ENCODE peak calls at places on chromosomes 7 and 10, in six cellular contexts. One of them, this sample, is unnamed.

GRCh38 chr7:34133983-34134782 is 228.8 kb downstream of the BMPER start:
- DNase-seq in OCI-LY7: peak; percentile 10
- DNase-seq in CD4-positive, alpha-beta memory T cell: no peak
- DNase-seq in LNCaP clone FGC: no peak
- DNase-seq in mucosa of descending colon: peak; percentile 45
- DNase-seq in CD8-positive, alpha-beta T cell: no peak
- DNase-seq in this sample: no peak

GRCh38 chr10:84026821-84027257 is 112.5 kb upstream of the GHITM start:
- DNase-seq in OCI-LY7: peak; percentile 30
- DNase-seq in CD4-positive, alpha-beta memory T cell: no peak
- DNase-seq in LNCaP clone FGC: no peak
- DNase-seq in mucosa of descending colon: no peak
- DNase-seq in CD8-positive, alpha-beta T cell: no peak
- DNase-seq in this sample: no peak

GRCh38 chr10:102413053-102413705 is 5.4 kb downstream of the PSD start:
- DNase-seq in OCI-LY7: peak; percentile 84
- DNase-seq in CD4-positive, alpha-beta memory T cell: peak; percentile 45
- DNase-seq in LNCaP clone FGC: no peak
- DNase-seq in mucosa of descending colon: no peak
- DNase-seq in CD8-positive, alpha-beta T cell: no peak
- DNase-seq in this sample: no peak

GRCh38 chr7:44463169-44463808 is 27.2 kb downstream of the NUDCD3 start:
- DNase-seq in OCI-LY7: peak; percentile 54
- DNase-seq in CD4-positive, alpha-beta memory T cell: no peak
- DNase-seq in LNCaP clone FGC: no peak
- DNase-seq in mucosa of descending colon: no peak
- DNase-seq in CD8-positive, alpha-beta T cell: no peak
- DNase-seq in this sample: no peak

GRCh38 chr10:63206997-63207952 is 74.1 kb downstream of the NRBF2 start:
- DNase-seq in OCI-LY7: peak; percentile 10
- DNase-seq in CD4-positive, alpha-beta memory T cell: no peak
- DNase-seq in LNCaP clone FGC: no peak
- DNase-seq in mucosa of descending colon: no peak
- DNase-seq in CD8-positive, alpha-beta T cell: no peak
- DNase-seq in this sample: no peak

GRCh38 chr10:129417882-129418281 is 49.2 kb upstream of the MGMT start:
- DNase-seq in OCI-LY7: no peak
- DNase-seq in CD4-positive, alpha-beta memory T cell: no peak
- DNase-seq in LNCaP clone FGC: no peak
- DNase-seq in mucosa of descending colon: no peak
- DNase-seq in CD8-positive, alpha-beta T cell: no peak
- DNase-seq in this sample: no peak

GRCh38 chr10:17454181-17454800 is at the start of gene ST8SIA6:
- DNase-seq in OCI-LY7: no peak
- DNase-seq in CD4-positive, alpha-beta memory T cell: peak; percentile 53
- DNase-seq in LNCaP clone FGC: no peak
- DNase-seq in mucosa of descending colon: peak; percentile 77
- DNase-seq in CD8-positive, alpha-beta T cell: peak; percentile 32
- DNase-seq in this sample: no peak

GRCh38 chr7:157701395-157701794 is 364.6 kb downstream of the DNAJB6 start:
- DNase-seq in OCI-LY7: no peak
- DNase-seq in CD4-positive, alpha-beta memory T cell: no peak
- DNase-seq in LNCaP clone FGC: no peak
- DNase-seq in mucosa of descending colon: no peak
- DNase-seq in CD8-positive, alpha-beta T cell: no peak
- DNase-seq in this sample: no peak

GRCh38 chr7:122143376-122143750 is 686 bp downstream of the AASS start:
- DNase-seq in OCI-LY7: no peak
- DNase-seq in CD4-positive, alpha-beta memory T cell: no peak
- DNase-seq in LNCaP clone FGC: no peak
- DNase-seq in mucosa of descending colon: peak; percentile 38
- DNase-seq in CD8-positive, alpha-beta T cell: no peak
- DNase-seq in this sample: no peak

GRCh38 chr10:95403690-95404459 is 113.1 kb upstream of the PDLIM1 start:
- DNase-seq in OCI-LY7: no peak
- DNase-seq in CD4-positive, alpha-beta memory T cell: no peak
- DNase-seq in LNCaP clone FGC: no peak
- DNase-seq in mucosa of descending colon: no peak
- DNase-seq in CD8-positive, alpha-beta T cell: no peak
- DNase-seq in this sample: no peak

GRCh38 chr10:97517778-97518561 is 19.2 kb downstream of the UBTD1 start:
- DNase-seq in OCI-LY7: no peak
- DNase-seq in CD4-positive, alpha-beta memory T cell: no peak
- DNase-seq in LNCaP clone FGC: no peak
- DNase-seq in mucosa of descending colon: no peak
- DNase-seq in CD8-positive, alpha-beta T cell: no peak
- DNase-seq in this sample: no peak

GRCh38 chr7:103711413-103711812 is 265.4 kb upstream of the SLC26A5 start:
- DNase-seq in OCI-LY7: no peak
- DNase-seq in CD4-positive, alpha-beta memory T cell: no peak
- DNase-seq in LNCaP clone FGC: no peak
- DNase-seq in mucosa of descending colon: no peak
- DNase-seq in CD8-positive, alpha-beta T cell: no peak
- DNase-seq in this sample: no peak

GRCh38 chr7:103710247-103710646 is 264.2 kb upstream of the SLC26A5 start:
- DNase-seq in OCI-LY7: no peak
- DNase-seq in CD4-positive, alpha-beta memory T cell: no peak
- DNase-seq in LNCaP clone FGC: no peak
- DNase-seq in mucosa of descending colon: no peak
- DNase-seq in CD8-positive, alpha-beta T cell: no peak
- DNase-seq in this sample: no peak

GRCh38 chr7:103715376-103716110 is 269.5 kb upstream of the SLC26A5 start:
- DNase-seq in OCI-LY7: no peak
- DNase-seq in CD4-positive, alpha-beta memory T cell: no peak
- DNase-seq in LNCaP clone FGC: no peak
- DNase-seq in mucosa of descending colon: no peak
- DNase-seq in CD8-positive, alpha-beta T cell: no peak
- DNase-seq in this sample: no peak

GRCh38 chr7:103712991-103713778 is 267.2 kb upstream of the SLC26A5 start:
- DNase-seq in OCI-LY7: no peak
- DNase-seq in CD4-positive, alpha-beta memory T cell: no peak
- DNase-seq in LNCaP clone FGC: no peak
- DNase-seq in mucosa of descending colon: no peak
- DNase-seq in CD8-positive, alpha-beta T cell: no peak
- DNase-seq in this sample: no peak

DNA sequence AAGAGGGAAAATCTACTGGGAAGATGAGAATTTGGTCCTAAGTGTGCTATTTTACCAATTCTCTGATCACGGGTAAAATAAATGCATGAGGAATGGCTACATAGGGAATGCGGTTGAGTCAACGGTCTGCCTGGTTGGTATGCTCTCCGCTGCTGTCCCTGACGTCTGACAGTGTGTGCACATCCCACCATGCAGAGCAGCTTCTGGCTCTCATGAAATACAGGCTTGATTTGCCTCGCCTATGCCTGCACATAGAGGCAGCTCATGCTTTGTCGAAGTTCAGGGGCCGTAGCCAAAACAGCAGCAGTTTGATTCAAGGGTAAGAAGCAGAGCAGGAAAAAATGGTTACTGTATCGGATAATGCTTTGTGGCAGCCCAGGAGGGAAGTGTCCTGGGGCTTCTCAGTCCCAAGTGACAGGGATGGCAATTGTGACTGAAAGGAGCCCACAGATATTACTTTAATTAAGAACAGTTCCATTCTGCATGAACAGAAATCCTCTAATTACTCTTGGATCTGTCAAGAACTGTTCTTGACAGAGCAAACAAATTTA is 268.4 kb upstream of the SLC26A5 start:
- DNase-seq in OCI-LY7: no peak
- DNase-seq in CD4-positive, alpha-beta memory T cell: no peak
- DNase-seq in LNCaP clone FGC: no peak
- DNase-seq in mucosa of descending colon: no peak
- DNase-seq in CD8-positive, alpha-beta T cell: no peak
- DNase-seq in this sample: no peak
- H3K4me3 ChIP-seq in OCI-LY7: no peak overlapping the region
- H3K4me3 ChIP-seq in CD4-positive, alpha-beta memory T cell: no peak overlapping the region
- H3K4me3 ChIP-seq in LNCaP clone FGC: no peak overlapping the region
- H3K4me3 ChIP-seq in mucosa of descending colon: no peak overlapping the region
- H3K4me3 ChIP-seq in CD8-positive, alpha-beta T cell: no peak overlapping the region
- H3K4me3 ChIP-seq in this sample: no peak overlapping the region

GRCh38 chr7:99563650-99564049 is 5.2 kb downstream of the ZNF655 start:
- DNase-seq in OCI-LY7: no peak
- DNase-seq in CD4-positive, alpha-beta memory T cell: no peak
- DNase-seq in LNCaP clone FGC: no peak
- DNase-seq in mucosa of descending colon: no peak
- DNase-seq in CD8-positive, alpha-beta T cell: no peak
- DNase-seq in this sample: no peak
- H3K4me3 ChIP-seq in OCI-LY7: no peak overlapping the region
- H3K4me3 ChIP-seq in CD4-positive, alpha-beta memory T cell: no peak overlapping the region
- H3K4me3 ChIP-seq in LNCaP clone FGC: no peak overlapping the region
- H3K4me3 ChIP-seq in mucosa of descending colon: no peak overlapping the region
- H3K4me3 ChIP-seq in CD8-positive, alpha-beta T cell: no peak overlapping the region
- H3K4me3 ChIP-seq in this sample: no peak overlapping the region

GRCh38 chr7:32058017-32058416 is 12.2 kb downstream of the PDE1C start:
- DNase-seq in OCI-LY7: no peak
- DNase-seq in CD4-positive, alpha-beta memory T cell: no peak
- DNase-seq in LNCaP clone FGC: no peak
- DNase-seq in mucosa of descending colon: no peak
- DNase-seq in CD8-positive, alpha-beta T cell: no peak
- DNase-seq in this sample: no peak

GRCh38 chr7:32059289-32060045 is 10.7 kb downstream of the PDE1C start:
- DNase-seq in OCI-LY7: no peak
- DNase-seq in CD4-positive, alpha-beta memory T cell: no peak
- DNase-seq in LNCaP clone FGC: no peak
- DNase-seq in mucosa of descending colon: no peak
- DNase-seq in CD8-positive, alpha-beta T cell: no peak
- DNase-seq in this sample: no peak

GRCh38 chr7:32063614-32064013 is 6.6 kb downstream of the PDE1C start:
- DNase-seq in OCI-LY7: no peak
- DNase-seq in CD4-positive, alpha-beta memory T cell: no peak
- DNase-seq in LNCaP clone FGC: no peak
- DNase-seq in mucosa of descending colon: no peak
- DNase-seq in CD8-positive, alpha-beta T cell: no peak
- DNase-seq in this sample: no peak

GRCh38 chr7:32062150-32062549 is 8.1 kb downstream of the PDE1C start:
- DNase-seq in OCI-LY7: peak; percentile 10
- DNase-seq in CD4-positive, alpha-beta memory T cell: no peak
- DNase-seq in LNCaP clone FGC: no peak
- DNase-seq in mucosa of descending colon: peak; percentile 73
- DNase-seq in CD8-positive, alpha-beta T cell: no peak
- DNase-seq in this sample: no peak

DNA sequence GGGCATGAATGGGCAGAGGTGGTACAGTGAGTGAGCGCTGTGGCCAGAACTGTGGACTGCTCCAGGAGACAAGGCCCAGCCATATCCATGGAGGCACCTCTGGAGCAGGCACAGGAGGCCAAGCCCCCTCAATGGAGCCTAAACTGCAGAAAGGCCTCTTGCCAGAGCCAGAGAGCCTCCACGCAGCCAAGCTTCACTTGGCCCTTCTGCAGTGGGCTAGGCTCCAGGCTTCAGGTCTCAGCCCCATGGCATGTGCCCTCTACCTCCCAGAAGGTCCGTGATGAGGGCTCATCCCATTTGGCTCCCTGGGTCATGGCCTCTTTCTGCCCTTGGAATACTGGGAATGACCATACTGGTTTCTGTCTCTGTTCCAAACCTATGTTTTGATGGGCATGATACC is 8.9 kb downstream of the PDE1C start:
- DNase-seq in OCI-LY7: no peak
- DNase-seq in CD4-positive, alpha-beta memory T cell: no peak
- DNase-seq in LNCaP clone FGC: no peak
- DNase-seq in mucosa of descending colon: no peak
- DNase-seq in CD8-positive, alpha-beta T cell: no peak
- DNase-seq in this sample: no peak
- H3K4me3 ChIP-seq in OCI-LY7: no peak overlapping the region
- H3K4me3 ChIP-seq in CD4-positive, alpha-beta memory T cell: no peak overlapping the region
- H3K4me3 ChIP-seq in LNCaP clone FGC: no peak overlapping the region
- H3K4me3 ChIP-seq in mucosa of descending colon: no peak overlapping the region
- H3K4me3 ChIP-seq in CD8-positive, alpha-beta T cell: no peak overlapping the region
- H3K4me3 ChIP-seq in this sample: no peak overlapping the region

GRCh38 chr7:20784311-20785210 is 2.1 kb downstream of the SP8 start:
- DNase-seq in OCI-LY7: no peak
- DNase-seq in CD4-positive, alpha-beta memory T cell: no peak
- DNase-seq in LNCaP clone FGC: no peak
- DNase-seq in mucosa of descending colon: no peak
- DNase-seq in CD8-positive, alpha-beta T cell: no peak
- DNase-seq in this sample: no peak

GRCh38 chr7:20783131-20783715 is 3.5 kb downstream of the SP8 start:
- DNase-seq in OCI-LY7: no peak
- DNase-seq in CD4-positive, alpha-beta memory T cell: no peak
- DNase-seq in LNCaP clone FGC: no peak
- DNase-seq in mucosa of descending colon: no peak
- DNase-seq in CD8-positive, alpha-beta T cell: no peak
- DNase-seq in this sample: no peak

GRCh38 chr7:20786049-20786412 is 655 bp downstream of the SP8 start:
- DNase-seq in OCI-LY7: no peak
- DNase-seq in CD4-positive, alpha-beta memory T cell: no peak
- DNase-seq in LNCaP clone FGC: no peak
- DNase-seq in mucosa of descending colon: no peak
- DNase-seq in CD8-positive, alpha-beta T cell: no peak
- DNase-seq in this sample: no peak

GRCh38 chr7:20785211-20786048 is 1.3 kb downstream of the SP8 start:
- DNase-seq in OCI-LY7: no peak
- DNase-seq in CD4-positive, alpha-beta memory T cell: no peak
- DNase-seq in LNCaP clone FGC: no peak
- DNase-seq in mucosa of descending colon: peak; percentile 31
- DNase-seq in CD8-positive, alpha-beta T cell: no peak
- DNase-seq in this sample: no peak

DNA sequence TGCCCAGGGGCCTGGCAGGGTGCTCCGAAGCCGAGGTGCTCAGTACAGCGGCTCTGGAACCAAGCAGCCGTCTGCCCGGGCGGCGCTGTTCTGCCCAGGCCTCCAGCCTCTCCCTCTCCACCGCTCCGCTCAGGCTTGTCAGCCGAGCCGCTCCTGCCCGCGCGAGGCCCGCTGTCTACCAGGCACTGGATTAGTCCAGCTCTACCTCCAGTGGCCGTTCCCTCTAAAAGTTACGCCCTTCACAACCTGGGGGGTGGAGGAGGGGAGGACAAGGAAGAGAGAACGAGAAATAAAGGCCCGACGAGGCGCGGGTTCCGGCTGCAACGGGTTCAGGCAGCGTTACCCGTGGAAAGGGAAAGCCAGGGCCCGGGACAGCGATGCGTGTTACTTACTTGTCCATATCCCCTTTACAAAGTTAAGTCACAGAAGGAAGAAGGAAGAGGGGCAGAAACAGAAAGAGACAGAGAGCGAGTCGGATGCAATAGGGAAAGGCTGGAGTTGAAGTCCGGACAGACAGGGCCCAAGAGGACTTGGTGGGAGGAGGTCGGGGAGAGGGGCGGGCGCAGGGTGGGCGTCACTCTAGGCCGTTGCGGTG is 2.9 kb downstream of the SP8 start:
- DNase-seq in OCI-LY7: no peak
- DNase-seq in CD4-positive, alpha-beta memory T cell: no peak
- DNase-seq in LNCaP clone FGC: no peak
- DNase-seq in mucosa of descending colon: peak; percentile 52
- DNase-seq in CD8-positive, alpha-beta T cell: no peak
- DNase-seq in this sample: no peak
- H3K4me3 ChIP-seq in OCI-LY7: no peak overlapping the region
- H3K4me3 ChIP-seq in CD4-positive, alpha-beta memory T cell: no peak overlapping the region
- H3K4me3 ChIP-seq in LNCaP clone FGC: no peak overlapping the region
- H3K4me3 ChIP-seq in mucosa of descending colon: no peak overlapping the region
- H3K4me3 ChIP-seq in CD8-positive, alpha-beta T cell: no peak overlapping the region
- H3K4me3 ChIP-seq in this sample: peak overlapping the region; percentile 55

GRCh38 chr10:115580239-115580638 is 487.1 kb downstream of the ATRNL1 start:
- DNase-seq in OCI-LY7: no peak
- DNase-seq in CD4-positive, alpha-beta memory T cell: no peak
- DNase-seq in LNCaP clone FGC: no peak
- DNase-seq in mucosa of descending colon: no peak
- DNase-seq in CD8-positive, alpha-beta T cell: no peak
- DNase-seq in this sample: no peak
- H3K4me3 ChIP-seq in OCI-LY7: no peak overlapping the region
- H3K4me3 ChIP-seq in CD4-positive, alpha-beta memory T cell: no peak overlapping the region
- H3K4me3 ChIP-seq in LNCaP clone FGC: no peak overlapping the region
- H3K4me3 ChIP-seq in mucosa of descending colon: no peak overlapping the region
- H3K4me3 ChIP-seq in CD8-positive, alpha-beta T cell: no peak overlapping the region
- H3K4me3 ChIP-seq in this sample: no peak overlapping the region

This sample was measured in esophagus squamous epithelium.